ENCODE peak calls at places on chromosomes 11 and 22, in eight cellular contexts. I is A549, G is IMR-90, B is heart left ventricle, U is lower leg skin, A is testis, Q is Peyer's patch, X is stomach. H is an unnamed sample.

GRCh38 chr11:121358775-121359174 is 66.2 kb downstream of the SC5D start:
- DNase-seq in I (no peak), G (no peak), B (no peak), U (no peak), A (no peak), Q (no peak), X (no peak), H (no peak)

GRCh38 chr11:12573707-12574106 is 100.5 kb upstream of the TEAD1 start:
- DNase-seq in I (no peak), G (no peak), B (no peak), U (no peak), A (no peak), Q (no peak), X (no peak), H (no peak)

GRCh38 chr11:85903406-85903805 is 48.2 kb downstream of the CCDC83 start:
- DNase-seq in I (no peak), G (no peak), B (no peak), U (no peak), A (no peak), Q (no peak), X (no peak), H (no peak)

GRCh38 chr11:132260636-132261035 is 890.2 kb downstream of the NTM start:
- DNase-seq in I (no peak), G (no peak), B (no peak), U (no peak), A (no peak), Q (no peak), X (no peak), H (no peak)

GRCh38 chr22:19287076-19287724 is 4.3 kb downstream of the CLTCL1 start:
- DNase-seq in I (peak), G (peak), B (no peak), U (peak), A (no peak), Q (no peak), X (no peak), H (no peak)

GRCh38 chr11:45942381-45942780 is 19.9 kb downstream of the LARGE2 start:
- DNase-seq in I (no peak), G (no peak), B (no peak), U (no peak), A (no peak), Q (no peak), X (no peak), H (no peak)

GRCh38 chr11:86183694-86184093 is 60.9 kb upstream of the EED start:
- DNase-seq in I (no peak), G (peak), B (no peak), U (no peak), A (no peak), Q (no peak), X (no peak), H (no peak)

GRCh38 chr11:102495161-102496042 is 35.1 kb downstream of the MMP7 start:
- DNase-seq in I (peak), G (peak), B (no peak), U (peak), A (peak), Q (no peak), X (no peak), H (peak)

GRCh38 chr11:47961383-47961782 is 19.0 kb upstream of the PTPRJ start:
- DNase-seq in I (peak), G (no peak), B (no peak), U (no peak), A (no peak), Q (no peak), X (no peak), H (no peak)

GRCh38 chr22:31107206-31108118 is at the start of gene SELENOM:
- DNase-seq in I (peak), G (peak), B (peak), U (peak), A (peak), Q (peak), X (peak), H (peak)

GRCh38 chr11:89161949-89162348 is 15.7 kb upstream of the TYR start:
- DNase-seq in I (no peak), G (no peak), B (no peak), U (no peak), A (no peak), Q (no peak), X (no peak), H (no peak)

GRCh38 chr11:103091024-103091423 is 936 bp downstream of the DCUN1D5 start:
- DNase-seq in I (peak), G (peak), B (no peak), U (no peak), A (no peak), Q (no peak), X (no peak), H (peak)

GRCh38 chr11:12771875-12772274 is 97.7 kb downstream of the TEAD1 start:
- DNase-seq in I (no peak), G (peak), B (no peak), U (no peak), A (no peak), Q (no peak), X (no peak), H (no peak)

GRCh38 chr22:32994046-32994827 is 63.9 kb downstream of the SYN3 start:
- DNase-seq in I (no peak), G (no peak), B (peak), U (no peak), A (no peak), Q (no peak), X (no peak), H (no peak)

GRCh38 chr11:1040428-1041148 is 4.1 kb upstream of the MUC6 start:
- DNase-seq in I (no peak), G (no peak), B (peak), U (no peak), A (no peak), Q (no peak), X (peak), H (no peak)

GRCh38 chr11:128841461-128842072 is 25.5 kb downstream of the KCNJ1 start:
- DNase-seq in I (no peak), G (no peak), B (no peak), U (no peak), A (no peak), Q (peak), X (no peak), H (no peak)

GRCh38 chr22:44391481-44392445 is 79.0 kb upstream of the SHISAL1 start:
- DNase-seq in I (no peak), G (no peak), B (peak), U (no peak), A (no peak), Q (no peak), X (no peak), H (no peak)

GRCh38 chr22:42203609-42204008 is 66.8 kb downstream of the TCF20 start:
- DNase-seq in I (no peak), G (no peak), B (no peak), U (no peak), A (no peak), Q (no peak), X (no peak), H (no peak)

GRCh38 chr22:45129703-45130524 is 33.8 kb upstream of the NUP50 start:
- DNase-seq in I (no peak), G (no peak), B (no peak), U (no peak), A (no peak), Q (no peak), X (no peak), H (no peak)

GRCh38 chr11:100574894-100575769 is 112.0 kb upstream of the ARHGAP42 start:
- DNase-seq in I (peak), G (peak), B (no peak), U (no peak), A (no peak), Q (no peak), X (no peak), H (peak)

GRCh38 chr11:79052539-79052938 is 388.3 kb downstream of the TENM4 start:
- DNase-seq in I (no peak), G (no peak), B (no peak), U (no peak), A (no peak), Q (no peak), X (no peak), H (no peak)

GRCh38 chr11:133821776-133822175 is 23.5 kb downstream of the SPATA19 start:
- DNase-seq in I (peak), G (no peak), B (peak), U (no peak), A (peak), Q (no peak), X (peak), H (peak)

GRCh38 chr11:27973851-27974536 is 134.0 kb downstream of the KIF18A start:
- DNase-seq in I (no peak), G (peak), B (no peak), U (no peak), A (no peak), Q (no peak), X (no peak), H (no peak)

GRCh38 chr11:67303132-67303988 is at the start of gene SSH3:
- DNase-seq in I (peak), G (peak), B (peak), U (no peak), A (peak), Q (peak), X (peak), H (peak)
- TF ChIP-seq POLR2A in I (peak), G (no peak), B (no peak), U (no peak), A (no peak), Q (peak), X (no peak), H (peak)

GRCh38 chr11:65479184-65480145 is 19.4 kb upstream of the MALAT1 start:
- DNase-seq in I (peak), G (peak), B (peak), U (no peak), A (peak), Q (no peak), X (peak), H (no peak)
- TF ChIP-seq POLR2A in I (no peak), G (peak), B (no peak), U (no peak), A (no peak), Q (no peak), X (peak), H (no peak)

GRCh38 chr11:32090774-32091370 is at the start of gene RCN1:
- DNase-seq in I (peak), G (peak), B (peak), U (peak), A (peak), Q (peak), X (peak), H (peak)
- TF ChIP-seq POLR2A in I (peak), G (peak), B (no peak), U (no peak), A (no peak), Q (peak), X (no peak), H (no peak)

GRCh38 chr22:37162221-37163095 is 12.7 kb upstream of the IL2RB start:
- DNase-seq in I (no peak), G (no peak), B (no peak), U (no peak), A (no peak), Q (peak), X (no peak), H (no peak)
- TF ChIP-seq POLR2A in I (no peak), G (no peak), B (no peak), U (no peak), A (no peak), Q (no peak), X (no peak), H (no peak)

GRCh38 chr11:61333638-61334433 is 808 bp downstream of the TKFC start:
- DNase-seq in I (no peak), G (no peak), B (no peak), U (no peak), A (no peak), Q (no peak), X (no peak), H (no peak)

GRCh38 chr11:61336171-61336935 is 3.3 kb downstream of the TKFC start:
- DNase-seq in I (peak), G (peak), B (peak), U (peak), A (peak), Q (peak), X (peak), H (peak)

GRCh38 chr11:61335355-61335710 is 2.3 kb downstream of the TKFC start:
- DNase-seq in I (no peak), G (no peak), B (no peak), U (no peak), A (peak), Q (no peak), X (no peak), H (no peak)

GRCh38 chr11:61332823-61333637 is at the start of the genes DDB1 and TKFC:
- DNase-seq in I (peak), G (peak), B (peak), U (peak), A (peak), Q (peak), X (peak), H (peak)

DNA sequence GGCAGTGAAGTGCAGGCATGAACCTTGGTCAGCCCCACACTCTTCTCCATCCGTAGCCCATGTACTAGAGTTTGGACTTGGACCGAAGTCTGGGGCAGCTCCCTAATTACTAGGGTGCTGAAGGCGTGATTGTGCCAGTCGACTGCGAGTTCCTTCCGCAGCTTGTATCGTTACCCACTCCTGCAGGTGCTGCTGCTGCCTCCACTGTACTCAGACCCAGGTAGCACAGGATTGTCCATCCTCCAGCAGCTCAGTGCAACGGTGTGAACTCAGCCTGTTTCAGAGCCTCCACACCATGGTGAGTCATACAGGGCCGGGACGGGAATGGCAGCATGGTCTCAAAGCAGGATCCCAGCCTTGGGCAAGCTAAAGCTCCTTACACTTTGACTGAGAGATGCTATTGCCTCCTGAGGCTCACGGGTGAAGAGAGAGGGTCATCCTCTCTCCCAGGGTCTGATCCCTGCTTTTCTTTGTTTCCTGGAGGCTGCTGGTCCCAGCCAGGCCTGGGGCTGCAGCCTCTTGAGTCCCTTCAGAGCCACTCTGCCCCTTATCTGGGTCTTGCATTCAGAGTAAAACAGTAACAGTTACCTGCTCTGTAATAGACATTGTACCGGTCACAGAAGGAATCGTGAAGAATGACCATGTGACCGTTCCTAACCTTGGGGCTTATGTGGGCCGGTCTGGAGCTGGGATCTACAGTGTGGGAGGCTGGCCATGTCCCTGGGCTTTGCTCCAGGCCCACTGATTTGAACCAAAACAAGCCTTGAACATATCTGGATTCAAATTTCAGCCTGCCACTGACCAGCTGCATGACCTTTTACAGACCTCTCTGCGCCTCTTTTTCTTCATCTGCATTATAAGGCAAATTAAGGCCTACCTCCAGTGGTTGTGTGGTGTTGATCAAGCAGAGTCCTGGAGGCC is 1.7 kb downstream of the TKFC start:
- DNase-seq in I (no peak), G (peak), B (no peak), U (no peak), A (peak), Q (no peak), X (no peak), H (peak)
- TF ChIP-seq POLR2A in I (no peak), G (no peak), B (no peak), U (no peak), A (no peak), Q (peak), X (no peak), H (peak)

GRCh38 chr22:49772692-49773091 is 55.0 kb downstream of the BRD1 start:
- DNase-seq in I (no peak), G (no peak), B (no peak), U (no peak), A (no peak), Q (no peak), X (no peak), H (no peak)
- TF ChIP-seq POLR2A in I (no peak), G (no peak), B (no peak), U (no peak), A (no peak), Q (no peak), X (no peak), H (no peak)